ENCODE peak calls at places on chromosomes 1 and 21, in five cellular contexts. F is mesenchymal stem cell, Q is GM23338, B is adipocyte, G is left lung. U is an unnamed sample.
A peak's percentile ranks its signal among the peaks of the same experiment; 100 is the strongest.

GRCh38 chr1:68320349-68320748 is 88.0 kb upstream of the WLS start:
- DNase-seq in F (no peak), Q (peak; percentile 21), B (no peak), G (no peak), U (no peak)

GRCh38 chr1:156281281-156282142 is 1.1 kb downstream of the SMG5 start:
- DNase-seq in F (peak; percentile 74), Q (peak; percentile 18), B (peak; percentile 71), G (peak; percentile 56), U (no peak)

GRCh38 chr1:38221006-38221649 is 174.5 kb upstream of the POU3F1 start:
- DNase-seq in F (no peak), Q (no peak), B (peak; percentile 91), G (no peak), U (no peak)

GRCh38 chr1:30129001-30129408 is 594.4 kb downstream of the MATN1 start:
- DNase-seq in F (no peak), Q (no peak), B (no peak), G (no peak), U (no peak)

GRCh38 chr1:224500802-224501201 is 66.2 kb upstream of the WDR26 start:
- DNase-seq in F (no peak), Q (no peak), B (no peak), G (no peak), U (no peak)

GRCh38 chr1:59605761-59606160 is 209.0 kb upstream of the HOOK1 start:
- DNase-seq in F (peak; percentile 62), Q (no peak), B (peak; percentile 7), G (no peak), U (no peak)

GRCh38 chr1:27831568-27832410 is 1.2 kb downstream of the PPP1R8 start:
- DNase-seq in F (peak; percentile 19), Q (no peak), B (no peak), G (no peak), U (no peak)

GRCh38 chr1:169117014-169117413 is 10.5 kb downstream of the ATP1B1 start:
- DNase-seq in F (no peak), Q (no peak), B (no peak), G (no peak), U (no peak)

GRCh38 chr1:200899451-200899915 is 4.8 kb downstream of the INAVA start:
- DNase-seq in F (no peak), Q (no peak), B (no peak), G (no peak), U (no peak)

GRCh38 chr1:68230901-68231626 is 1.3 kb downstream of the WLS start:
- DNase-seq in F (peak; percentile 45), Q (peak; percentile 8), B (peak; percentile 55), G (peak; percentile 40), U (peak; percentile 59)

GRCh38 chr1:11989669-11990068 is 9.4 kb downstream of the MFN2 start:
- DNase-seq in F (no peak), Q (no peak), B (no peak), G (no peak), U (no peak)

GRCh38 chr1:183577897-183578470 is 12.3 kb downstream of the NCF2 start:
- DNase-seq in F (no peak), Q (no peak), B (no peak), G (no peak), U (no peak)
- H3K36me3 ChIP-seq in F (no peaks in the 10 kb centered on the region), Q (no peaks in the 10 kb centered on the region), B (no peaks in the 10 kb centered on the region), G (peaks cover 55% of the 10 kb centered on the region), U (no peaks in the 10 kb centered on the region)

GRCh38 chr1:64677471-64677870 is 67.4 kb upstream of the RAVER2 start:
- DNase-seq in F (no peak), Q (no peak), B (no peak), G (no peak), U (no peak)
- H3K36me3 ChIP-seq in F (peaks cover 43% of the 10 kb centered on the region), Q (peaks cover 64% of the 10 kb centered on the region), B (peaks cover 40% of the 10 kb centered on the region), G (peaks cover 30% of the 10 kb centered on the region), U (peaks cover 7% of the 10 kb centered on the region)

DNA sequence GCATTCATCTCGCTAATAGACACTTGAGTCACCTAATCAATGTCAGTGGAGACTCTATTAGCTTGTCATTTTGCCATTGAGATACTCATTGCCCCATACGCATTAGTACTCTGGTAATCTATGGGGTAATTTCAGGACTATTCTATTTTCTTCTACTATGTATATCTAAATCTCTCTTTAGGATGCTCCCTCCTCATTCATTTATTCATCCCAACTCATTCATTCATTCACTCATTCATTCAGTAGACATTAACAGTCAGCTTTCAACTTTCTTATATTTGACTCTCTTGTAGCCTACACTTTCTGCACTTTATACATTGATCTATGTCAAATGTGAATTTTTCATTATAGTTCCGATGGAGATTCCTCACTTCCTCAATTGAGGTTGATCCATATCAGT is 170.9 kb downstream of the ASTN1 start:
- DNase-seq in F (no peak), Q (no peak), B (no peak), G (no peak), U (no peak)
- H3K36me3 ChIP-seq in F (no peaks in the 10 kb centered on the region), Q (no peaks in the 10 kb centered on the region), B (no peaks in the 10 kb centered on the region), G (no peaks in the 10 kb centered on the region), U (no peaks in the 10 kb centered on the region)

GRCh38 chr21:33901421-33902288 is 13.9 kb downstream of the ATP5PO start:
- DNase-seq in F (peak; percentile 58), Q (peak; percentile 86), B (peak; percentile 70), G (no peak), U (peak; percentile 21)
- H3K36me3 ChIP-seq in F (peaks cover 68% of the 10 kb centered on the region), Q (peaks cover 34% of the 10 kb centered on the region), B (peaks cover 50% of the 10 kb centered on the region), G (peaks cover 63% of the 10 kb centered on the region), U (no peaks in the 10 kb centered on the region)

GRCh38 chr1:39368045-39368444 is 123.4 kb upstream of the BMP8A start:
- DNase-seq in F (no peak), Q (no peak), B (no peak), G (no peak), U (no peak)
- H3K36me3 ChIP-seq in F (peaks cover 73% of the 10 kb centered on the region), Q (peaks cover 41% of the 10 kb centered on the region), B (peaks cover 52% of the 10 kb centered on the region), G (peaks cover 97% of the 10 kb centered on the region), U (no peaks in the 10 kb centered on the region)

DNA sequence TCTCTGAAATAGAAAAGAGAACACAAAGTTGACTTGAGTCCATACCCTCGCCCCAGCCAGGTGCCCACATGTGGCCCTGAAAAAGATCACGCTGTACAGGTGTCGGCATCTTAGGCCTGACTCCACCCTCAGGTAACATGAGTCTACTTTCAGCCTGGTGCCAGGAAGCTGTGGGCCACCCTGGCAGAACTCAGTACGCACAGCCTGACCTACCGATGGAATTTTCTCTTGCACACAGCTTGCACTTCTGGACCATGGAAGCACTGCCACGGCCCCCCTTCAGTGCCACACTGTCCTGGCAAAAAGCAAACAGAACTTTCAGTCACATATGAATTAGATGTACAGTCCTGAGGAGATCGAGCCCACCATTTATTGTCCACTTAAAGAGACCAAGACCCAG is 2.2 kb downstream of the CZIB start:
- DNase-seq in F (no peak), Q (no peak), B (no peak), G (no peak), U (no peak)
- H3K36me3 ChIP-seq in F (peaks cover 56% of the 10 kb centered on the region), Q (peaks cover 7% of the 10 kb centered on the region), B (peaks cover 33% of the 10 kb centered on the region), G (peaks cover 44% of the 10 kb centered on the region), U (no peaks in the 10 kb centered on the region)

U was measured in pancreas.